ENCODE peak calls at places on chromosomes 2 and 18, in six cellular contexts. One of them, this sample, is unnamed.

GRCh38 chr2:176106636-176107539 is at the start of gene HOXD11:
- DNase-seq in CD8-positive, alpha-beta T cell: no peak
- DNase-seq in K562: no peak
- DNase-seq in keratinocyte: no peak
- DNase-seq in ovary: no peak
- DNase-seq in mesendoderm: peak; percentile 75
- DNase-seq in this sample: no peak

GRCh38 chr2:136492901-136493300 is 272.4 kb upstream of the THSD7B start:
- DNase-seq in CD8-positive, alpha-beta T cell: no peak
- DNase-seq in K562: no peak
- DNase-seq in keratinocyte: no peak
- DNase-seq in ovary: no peak
- DNase-seq in mesendoderm: no peak
- DNase-seq in this sample: no peak

GRCh38 chr2:210496512-210496911 is 20.0 kb upstream of the LANCL1 start:
- DNase-seq in CD8-positive, alpha-beta T cell: no peak
- DNase-seq in K562: no peak
- DNase-seq in keratinocyte: no peak
- DNase-seq in ovary: no peak
- DNase-seq in mesendoderm: peak; percentile 80
- DNase-seq in this sample: no peak

GRCh38 chr2:178194600-178195389 is 483 bp downstream of the OSBPL6 start:
- DNase-seq in CD8-positive, alpha-beta T cell: no peak
- DNase-seq in K562: no peak
- DNase-seq in keratinocyte: no peak
- DNase-seq in ovary: peak; percentile 47
- DNase-seq in mesendoderm: peak; percentile 81
- DNase-seq in this sample: no peak

GRCh38 chr2:17877811-17878221 is 651 bp upstream of the KCNS3 start:
- DNase-seq in CD8-positive, alpha-beta T cell: no peak
- DNase-seq in K562: no peak
- DNase-seq in keratinocyte: no peak
- DNase-seq in ovary: no peak
- DNase-seq in mesendoderm: peak; percentile 57
- DNase-seq in this sample: no peak

GRCh38 chr18:21761471-21762115 is 21.0 kb downstream of the MIB1 start:
- DNase-seq in CD8-positive, alpha-beta T cell: no peak
- DNase-seq in K562: no peak
- DNase-seq in keratinocyte: no peak
- DNase-seq in ovary: no peak
- DNase-seq in mesendoderm: no peak
- DNase-seq in this sample: no peak

GRCh38 chr2:172434821-172435607 is 7.6 kb downstream of the ITGA6 start:
- DNase-seq in CD8-positive, alpha-beta T cell: peak; percentile 65
- DNase-seq in K562: no peak
- DNase-seq in keratinocyte: no peak
- DNase-seq in ovary: no peak
- DNase-seq in mesendoderm: peak; percentile 59
- DNase-seq in this sample: no peak

GRCh38 chr18:13629841-13630747 is 96.3 kb downstream of the FAM210A start:
- DNase-seq in CD8-positive, alpha-beta T cell: peak; percentile 64
- DNase-seq in K562: peak; percentile 76
- DNase-seq in keratinocyte: no peak
- DNase-seq in ovary: no peak
- DNase-seq in mesendoderm: peak; percentile 81
- DNase-seq in this sample: no peak

GRCh38 chr2:239852272-239852671 is 172.9 kb downstream of the NDUFA10 start:
- DNase-seq in CD8-positive, alpha-beta T cell: no peak
- DNase-seq in K562: no peak
- DNase-seq in keratinocyte: no peak
- DNase-seq in ovary: no peak
- DNase-seq in mesendoderm: no peak
- DNase-seq in this sample: no peak

GRCh38 chr2:76498387-76498786 is 787.7 kb upstream of the GCFC2 start:
- DNase-seq in CD8-positive, alpha-beta T cell: no peak
- DNase-seq in K562: no peak
- DNase-seq in keratinocyte: no peak
- DNase-seq in ovary: no peak
- DNase-seq in mesendoderm: no peak
- DNase-seq in this sample: no peak

GRCh38 chr2:232113821-232114220 is 152.3 kb downstream of the DIS3L2 start:
- DNase-seq in CD8-positive, alpha-beta T cell: no peak
- DNase-seq in K562: no peak
- DNase-seq in keratinocyte: no peak
- DNase-seq in ovary: no peak
- DNase-seq in mesendoderm: no peak
- DNase-seq in this sample: no peak

GRCh38 chr2:60519259-60519863 is 34.1 kb downstream of the BCL11A start:
- DNase-seq in CD8-positive, alpha-beta T cell: no peak
- DNase-seq in K562: no peak
- DNase-seq in keratinocyte: no peak
- DNase-seq in ovary: no peak
- DNase-seq in mesendoderm: no peak
- DNase-seq in this sample: no peak

GRCh38 chr2:121664086-121664485 is 14.8 kb upstream of the CLASP1 start:
- DNase-seq in CD8-positive, alpha-beta T cell: no peak
- DNase-seq in K562: no peak
- DNase-seq in keratinocyte: no peak
- DNase-seq in ovary: no peak
- DNase-seq in mesendoderm: no peak
- DNase-seq in this sample: no peak

GRCh38 chr18:46917808-46918600 is 602 bp downstream of the KATNAL2 start:
- DNase-seq in CD8-positive, alpha-beta T cell: no peak
- DNase-seq in K562: peak; percentile 25
- DNase-seq in keratinocyte: no peak
- DNase-seq in ovary: peak; percentile 49
- DNase-seq in mesendoderm: peak; percentile 70
- DNase-seq in this sample: no peak

GRCh38 chr18:8705941-8706544 is 687 bp downstream of the MTCL1 start:
- DNase-seq in CD8-positive, alpha-beta T cell: no peak
- DNase-seq in K562: no peak
- DNase-seq in keratinocyte: no peak
- DNase-seq in ovary: peak; percentile 64
- DNase-seq in mesendoderm: peak; percentile 17
- DNase-seq in this sample: no peak

DNA sequence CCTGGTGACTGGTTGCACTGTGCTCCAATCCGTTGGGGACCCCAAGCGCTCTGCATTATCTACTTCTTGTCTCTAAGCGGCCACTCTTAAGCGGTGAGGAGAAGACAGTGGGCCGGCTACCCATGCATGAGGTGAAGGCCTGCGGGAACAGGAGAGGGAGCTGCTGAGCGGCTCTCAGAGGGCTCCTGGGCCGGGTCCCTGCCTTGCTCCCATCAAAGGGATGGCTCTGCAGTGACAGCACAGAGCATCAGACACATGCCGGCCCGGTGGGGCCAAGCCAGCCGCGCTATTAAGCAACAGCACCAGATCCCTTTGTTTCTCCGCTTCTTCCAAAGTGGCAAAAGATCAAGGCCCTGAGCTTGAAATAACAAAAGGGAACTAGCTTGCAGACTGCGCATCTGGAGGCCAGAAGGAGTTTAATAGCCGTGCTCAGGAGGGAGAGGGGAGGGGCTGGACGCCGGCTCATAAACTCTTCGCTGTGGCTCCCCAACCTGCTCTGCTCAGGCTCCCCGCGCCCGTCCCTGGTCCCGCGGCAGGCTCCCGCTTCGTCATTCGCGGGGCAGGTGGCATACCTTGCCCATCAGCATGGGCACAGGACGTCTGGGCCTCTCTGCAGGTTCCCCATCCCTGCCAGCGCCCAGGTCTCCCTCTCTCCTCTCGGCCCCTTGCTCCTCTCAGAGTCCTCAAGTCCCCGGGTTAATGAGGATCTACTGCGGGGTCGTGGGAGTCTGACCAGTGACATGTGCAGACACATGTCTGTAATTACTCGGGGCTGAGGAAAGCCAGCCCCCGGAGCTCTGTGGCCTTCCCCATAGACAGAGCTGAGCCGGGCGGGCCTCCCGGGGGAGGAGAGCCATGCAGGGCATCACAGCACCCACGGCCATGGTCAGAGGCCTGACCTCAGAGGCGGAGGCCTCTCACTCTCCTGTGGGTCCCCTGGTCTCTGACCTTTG is 96.7 kb downstream of the ASB1 start:
- DNase-seq in CD8-positive, alpha-beta T cell: no peak
- DNase-seq in K562: no peak
- DNase-seq in keratinocyte: no peak
- DNase-seq in ovary: peak; percentile 82
- DNase-seq in mesendoderm: peak; percentile 67
- DNase-seq in this sample: no peak
- H3K27me3 ChIP-seq in CD8-positive, alpha-beta T cell: no peaks in the 10 kb centered on the region
- H3K27me3 ChIP-seq in K562: peaks cover 6% of the 10 kb centered on the region
- H3K27me3 ChIP-seq in keratinocyte: no peaks in the 10 kb centered on the region
- H3K27me3 ChIP-seq in ovary: no peaks in the 10 kb centered on the region
- H3K27me3 ChIP-seq in mesendoderm: no peaks in the 10 kb centered on the region
- H3K27me3 ChIP-seq in this sample: no peaks in the 10 kb centered on the region

GRCh38 chr18:59902180-59902992 is 2.6 kb downstream of the PMAIP1 start:
- DNase-seq in CD8-positive, alpha-beta T cell: peak; percentile 32
- DNase-seq in K562: no peak
- DNase-seq in keratinocyte: no peak
- DNase-seq in ovary: no peak
- DNase-seq in mesendoderm: no peak
- DNase-seq in this sample: no peak
- H3K27me3 ChIP-seq in CD8-positive, alpha-beta T cell: no peaks in the 10 kb centered on the region
- H3K27me3 ChIP-seq in K562: no peaks in the 10 kb centered on the region
- H3K27me3 ChIP-seq in keratinocyte: no peaks in the 10 kb centered on the region
- H3K27me3 ChIP-seq in ovary: no peaks in the 10 kb centered on the region
- H3K27me3 ChIP-seq in mesendoderm: no peaks in the 10 kb centered on the region
- H3K27me3 ChIP-seq in this sample: peaks cover 5% of the 10 kb centered on the region

GRCh38 chr2:45006942-45007287 is 2.3 kb downstream of the SIX2 start:
- DNase-seq in CD8-positive, alpha-beta T cell: no peak
- DNase-seq in K562: no peak
- DNase-seq in keratinocyte: no peak
- DNase-seq in ovary: no peak
- DNase-seq in mesendoderm: no peak
- DNase-seq in this sample: no peak

GRCh38 chr2:45008296-45009129 is 739 bp downstream of the SIX2 start:
- DNase-seq in CD8-positive, alpha-beta T cell: no peak
- DNase-seq in K562: no peak
- DNase-seq in keratinocyte: no peak
- DNase-seq in ovary: no peak
- DNase-seq in mesendoderm: peak; percentile 65
- DNase-seq in this sample: no peak

GRCh38 chr2:45009303-45009927 is at the start of gene SIX2:
- DNase-seq in CD8-positive, alpha-beta T cell: no peak
- DNase-seq in K562: peak; percentile 23
- DNase-seq in keratinocyte: peak; percentile 42
- DNase-seq in ovary: peak; percentile 60
- DNase-seq in mesendoderm: peak; percentile 98
- DNase-seq in this sample: peak; percentile 79

GRCh38 chr2:45007356-45007755 is 1.9 kb downstream of the SIX2 start:
- DNase-seq in CD8-positive, alpha-beta T cell: no peak
- DNase-seq in K562: no peak
- DNase-seq in keratinocyte: no peak
- DNase-seq in ovary: no peak
- DNase-seq in mesendoderm: no peak
- DNase-seq in this sample: no peak

GRCh38 chr2:45007961-45008295 is 1.3 kb downstream of the SIX2 start:
- DNase-seq in CD8-positive, alpha-beta T cell: no peak
- DNase-seq in K562: no peak
- DNase-seq in keratinocyte: no peak
- DNase-seq in ovary: no peak
- DNase-seq in mesendoderm: no peak
- DNase-seq in this sample: no peak
- H3K27me3 ChIP-seq in CD8-positive, alpha-beta T cell: peaks cover 49% of the 10 kb centered on the region
- H3K27me3 ChIP-seq in K562: peaks cover 50% of the 10 kb centered on the region
- H3K27me3 ChIP-seq in keratinocyte: peaks cover 96% of the 10 kb centered on the region
- H3K27me3 ChIP-seq in ovary: no peaks in the 10 kb centered on the region
- H3K27me3 ChIP-seq in mesendoderm: peaks cover 80% of the 10 kb centered on the region
- H3K27me3 ChIP-seq in this sample: no peaks in the 10 kb centered on the region

GRCh38 chr2:112137516-112138142 is 556 bp upstream of the FBLN7 start:
- DNase-seq in CD8-positive, alpha-beta T cell: peak; percentile 30
- DNase-seq in K562: no peak
- DNase-seq in keratinocyte: no peak
- DNase-seq in ovary: no peak
- DNase-seq in mesendoderm: peak; percentile 33
- DNase-seq in this sample: no peak
- H3K27me3 ChIP-seq in CD8-positive, alpha-beta T cell: peaks cover 4% of the 10 kb centered on the region
- H3K27me3 ChIP-seq in K562: peaks cover 25% of the 10 kb centered on the region
- H3K27me3 ChIP-seq in keratinocyte: peaks cover 32% of the 10 kb centered on the region
- H3K27me3 ChIP-seq in ovary: no peaks in the 10 kb centered on the region
- H3K27me3 ChIP-seq in mesendoderm: peaks cover 19% of the 10 kb centered on the region
- H3K27me3 ChIP-seq in this sample: no peaks in the 10 kb centered on the region

This sample was measured in thoracic aorta.